ENCODE peak calls at places on chromosomes 12 and 14, in five cellular contexts. F, A, T, N and L are unnamed samples.

GRCh38 chr14:39988939-39989338 is 556.7 kb upstream of the FBXO33 start:
- DNase-seq in F (no peak), A (no peak), T (peak), N (no peak), L (no peak)

GRCh38 chr14:69827560-69827959 is 30.5 kb upstream of the SLC10A1 start:
- DNase-seq in F (no peak), A (no peak), T (no peak), N (no peak), L (no peak)

GRCh38 chr12:25377475-25378179 is 126.9 kb upstream of the KRAS start:
- DNase-seq in F (peak), A (no peak), T (no peak), N (no peak), L (peak)

GRCh38 chr12:118980407-118981014 is 830 bp upstream of the SRRM4 start:
- DNase-seq in F (no peak), A (no peak), T (no peak), N (no peak), L (no peak)

GRCh38 chr12:69511469-69511868 is 41.3 kb downstream of the FRS2 start:
- DNase-seq in F (peak), A (no peak), T (no peak), N (no peak), L (no peak)

GRCh38 chr12:19196959-19197630 is 67.6 kb downstream of the PLEKHA5 start:
- DNase-seq in F (peak), A (no peak), T (no peak), N (no peak), L (no peak)

GRCh38 chr12:115941362-115941761 is 336.1 kb downstream of the MED13L start:
- DNase-seq in F (peak), A (no peak), T (no peak), N (no peak), L (no peak)

GRCh38 chr12:42865282-42865681 is 275.7 kb upstream of the PRICKLE1 start:
- DNase-seq in F (no peak), A (no peak), T (no peak), N (no peak), L (no peak)

GRCh38 chr12:123063535-123063934 is 83.1 kb downstream of the ARL6IP4 start:
- DNase-seq in F (peak), A (peak), T (peak), N (peak), L (peak)

GRCh38 chr14:36493761-36494160 is 26.3 kb downstream of the NKX2-1 start:
- DNase-seq in F (no peak), A (no peak), T (no peak), N (no peak), L (no peak)

GRCh38 chr14:104341532-104342434 is 203.4 kb downstream of the KIF26A start:
- DNase-seq in F (no peak), A (peak), T (peak), N (peak), L (peak)

GRCh38 chr12:122467983-122468382 is 32.7 kb downstream of the ZCCHC8 start:
- DNase-seq in F (no peak), A (no peak), T (no peak), N (no peak), L (no peak)

GRCh38 chr12:90075685-90076084 is 367.0 kb upstream of the ATP2B1 start:
- DNase-seq in F (no peak), A (no peak), T (no peak), N (no peak), L (no peak)

GRCh38 chr12:11592484-11592883 is 57.0 kb upstream of the ETV6 start:
- DNase-seq in F (no peak), A (no peak), T (no peak), N (no peak), L (no peak)

GRCh38 chr14:73719361-73719760 is 5.2 kb upstream of the PNMA1 start:
- DNase-seq in F (no peak), A (no peak), T (no peak), N (no peak), L (no peak)

GRCh38 chr14:74438351-74438915 is 12.4 kb upstream of the SYNDIG1L start:
- DNase-seq in F (no peak), A (no peak), T (no peak), N (no peak), L (no peak)

GRCh38 chr12:63918788-63919300 is 74.3 kb downstream of the SRGAP1 start:
- DNase-seq in F (peak), A (no peak), T (peak), N (no peak), L (peak)

GRCh38 chr12:47017041-47017713 is 62.2 kb upstream of the PCED1B start:
- DNase-seq in F (no peak), A (no peak), T (no peak), N (no peak), L (no peak)

GRCh38 chr12:69623970-69624369 is 13.3 kb upstream of the LRRC10 start:
- DNase-seq in F (peak), A (peak), T (no peak), N (no peak), L (no peak)

GRCh38 chr14:59086241-59086899 is 102.1 kb upstream of the DAAM1 start:
- DNase-seq in F (peak), A (no peak), T (no peak), N (no peak), L (no peak)

GRCh38 chr12:109087250-109087649 is 6.0 kb downstream of the ALKBH2 start:
- DNase-seq in F (no peak), A (no peak), T (peak), N (no peak), L (no peak)

GRCh38 chr12:27577688-27578087 is 53.7 kb downstream of the PPFIBP1 start:
- DNase-seq in F (no peak), A (no peak), T (no peak), N (no peak), L (no peak)

GRCh38 chr12:53994268-53994690 is 5.7 kb upstream of the HOXC9 start:
- DNase-seq in F (no peak), A (peak), T (peak), N (no peak), L (no peak)

GRCh38 chr14:102020058-102020971 is 55.9 kb downstream of the DYNC1H1 start:
- DNase-seq in F (peak), A (no peak), T (no peak), N (no peak), L (no peak)

GRCh38 chr12:120628919-120629318 is 11.5 kb upstream of the CABP1 start:
- DNase-seq in F (no peak), A (no peak), T (peak), N (no peak), L (peak)

GRCh38 chr12:15214851-15215601 is 6.2 kb downstream of the RERG start:
- DNase-seq in F (no peak), A (no peak), T (no peak), N (no peak), L (no peak)

GRCh38 chr12:15208871-15209656 is 12.2 kb downstream of the RERG start:
- DNase-seq in F (no peak), A (no peak), T (no peak), N (no peak), L (no peak)

GRCh38 chr12:15216036-15216889 is 5.0 kb downstream of the RERG start:
- DNase-seq in F (no peak), A (no peak), T (no peak), N (no peak), L (no peak)

GRCh38 chr12:15209782-15210181 is 11.4 kb downstream of the RERG start:
- DNase-seq in F (peak), A (no peak), T (no peak), N (no peak), L (no peak)

DNA sequence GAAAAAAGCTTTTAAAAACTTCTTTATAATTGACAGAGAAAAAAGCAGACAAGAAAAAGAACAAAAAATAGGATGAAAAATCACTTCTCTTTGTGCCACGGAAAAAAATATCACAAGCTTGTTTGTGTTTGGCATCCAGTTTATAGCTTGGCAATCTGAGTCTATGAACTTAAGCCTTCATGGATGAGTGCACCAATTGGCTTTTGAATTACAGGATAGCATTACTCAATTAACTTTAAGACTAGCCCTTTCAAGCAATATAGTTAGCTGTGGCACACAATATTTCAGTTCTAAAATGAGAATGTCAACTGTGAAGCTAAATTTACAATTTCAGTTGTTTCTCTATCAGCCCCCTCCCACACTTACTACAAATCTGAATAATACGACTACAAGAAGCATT is 8.3 kb downstream of the RERG start:
- DNase-seq in F (no peak), A (no peak), T (no peak), N (no peak), L (no peak)
- TF ChIP-seq MAFK in F (no peak), A (no peak), T (no peak), N (no peak), L (no peak)

GRCh38 chr12:6770600-6770999 is 1.7 kb upstream of the LAG3 start:
- DNase-seq in F (no peak), A (no peak), T (no peak), N (no peak), L (no peak)
- TF ChIP-seq POLR2A in F (no peak), A (no peak), T (no peak), N (no peak), L (no peak)

GRCh38 chr14:76591270-76591669 is 170.0 kb upstream of the VASH1 start:
- DNase-seq in F (no peak), A (no peak), T (no peak), N (no peak), L (no peak)
- TF ChIP-seq MAFK in F (no peak), A (no peak), T (no peak), N (no peak), L (no peak)

DNA sequence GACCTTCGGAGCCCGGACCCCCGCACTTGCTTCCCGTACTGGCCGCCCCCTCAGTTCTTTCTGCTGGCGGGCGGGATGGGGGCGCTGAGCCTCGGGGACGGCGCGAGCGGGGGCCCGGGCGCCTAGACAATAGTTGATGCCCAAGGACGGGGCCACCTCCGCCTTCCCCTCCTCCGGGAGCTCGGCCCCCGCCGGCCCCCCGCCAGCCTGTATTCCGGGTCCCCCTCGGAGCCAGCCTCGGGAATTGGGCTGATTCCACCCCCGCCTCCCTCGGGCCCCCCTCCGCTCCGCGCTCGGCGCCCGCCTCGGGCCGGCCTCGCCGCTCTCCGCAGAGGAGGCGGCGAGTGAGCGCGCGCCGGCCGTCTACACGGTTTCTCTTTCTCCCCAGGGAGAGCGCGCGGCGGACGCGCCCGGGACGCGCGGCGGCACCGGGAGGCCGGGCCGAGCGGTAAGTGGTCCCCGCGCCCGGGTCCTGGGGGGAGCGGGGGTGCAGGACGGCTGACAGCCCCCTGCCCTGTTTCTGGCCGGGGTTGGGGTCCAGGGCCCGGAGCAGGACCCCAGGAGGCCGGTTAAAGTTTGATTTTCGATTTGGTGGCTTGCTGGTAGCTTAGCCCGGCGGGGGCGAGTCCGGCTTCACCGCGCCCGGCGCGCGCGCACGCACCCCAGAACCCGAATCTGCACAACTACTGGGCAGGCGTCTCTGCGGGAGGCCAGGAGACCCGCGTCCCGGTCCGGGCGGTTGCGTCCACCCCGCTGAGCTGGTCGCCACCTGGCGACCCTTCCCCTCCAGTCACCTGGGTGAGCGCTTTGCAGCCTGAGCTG is 413.7 kb downstream of the PCNX1 start:
- DNase-seq in F (peak), A (peak), T (no peak), N (no peak), L (peak)
- TF ChIP-seq POLR2A in F (peak), A (no peak), T (no peak), N (peak), L (no peak)

DNA sequence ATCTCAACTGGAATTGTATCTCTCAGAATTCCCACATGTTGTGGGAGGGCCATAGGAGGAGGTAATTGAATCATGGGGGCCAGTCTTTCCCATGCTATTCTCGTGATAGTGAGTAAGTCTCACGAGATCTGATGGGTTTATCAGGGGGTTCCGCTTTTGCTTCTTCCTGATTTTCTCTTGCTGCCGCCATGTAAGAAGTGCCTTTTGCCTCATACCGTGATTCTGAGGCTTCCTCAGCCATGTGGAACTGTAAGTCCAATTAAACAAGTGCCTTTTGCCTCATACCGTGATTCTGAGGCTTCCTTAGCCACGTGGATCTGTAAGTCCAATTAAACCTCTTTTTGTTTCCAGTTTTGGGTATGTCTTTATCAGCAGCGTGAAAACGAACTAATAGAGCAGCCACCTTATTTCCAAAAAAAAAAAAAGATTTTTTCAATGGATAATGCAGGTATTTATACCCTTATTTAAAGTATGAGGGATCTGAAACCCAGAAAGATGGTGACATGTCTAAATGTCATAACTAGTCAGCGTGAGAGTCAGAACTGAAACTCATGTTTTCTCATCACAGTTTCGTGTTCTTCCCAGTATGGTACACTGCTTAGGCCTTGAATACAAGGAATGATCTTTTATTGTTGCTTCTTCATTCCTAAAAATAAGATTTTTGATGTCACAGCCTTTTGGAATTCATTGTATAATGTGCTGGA is 89.6 kb downstream of the ERC1 start:
- DNase-seq in F (no peak), A (no peak), T (no peak), N (no peak), L (no peak)
- TF ChIP-seq MAFK in F (no peak), A (no peak), T (no peak), N (no peak), L (no peak)

GRCh38 chr12:111706145-111706544 is 20.3 kb downstream of the ACAD10 start:
- DNase-seq in F (no peak), A (no peak), T (no peak), N (no peak), L (no peak)
- TF ChIP-seq POLR2A in F (no peak), A (no peak), T (no peak), N (no peak), L (no peak)

GRCh38 chr14:95018845-95019244 is 138.5 kb downstream of the DICER1 start:
- DNase-seq in F (no peak), A (no peak), T (no peak), N (no peak), L (no peak)
- TF ChIP-seq MAFK in F (no peak), A (no peak), T (no peak), N (no peak), L (no peak)

DNA sequence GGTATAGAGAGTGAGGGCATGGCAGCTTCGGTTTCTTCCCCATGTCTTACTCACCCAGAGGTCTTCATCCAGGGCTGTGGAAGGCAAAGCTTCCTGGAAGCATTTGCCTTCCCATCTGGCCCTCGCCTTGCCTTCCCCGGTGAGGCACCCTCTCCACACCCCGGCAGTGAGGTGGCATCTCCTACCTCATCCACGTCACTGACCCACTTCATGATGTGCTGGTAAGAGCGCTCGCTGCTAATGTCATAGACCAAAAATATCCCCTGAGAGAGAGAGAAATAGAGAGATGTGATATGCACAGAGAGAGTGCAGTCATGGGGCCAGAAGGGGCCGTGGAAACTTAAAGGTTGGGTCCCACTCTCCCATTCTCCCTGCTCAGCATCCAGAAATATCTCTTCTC is 8.3 kb upstream of the GPX2 start:
- DNase-seq in F (no peak), A (no peak), T (no peak), N (no peak), L (no peak)
- TF ChIP-seq POLR2A in F (no peak), A (no peak), T (no peak), N (no peak), L (no peak)

GRCh38 chr12:3170423-3171194 is 93.4 kb downstream of the TSPAN9 start:
- DNase-seq in F (peak), A (no peak), T (no peak), N (no peak), L (peak)
- TF ChIP-seq MAFK in F (peak), A (no peak), T (no peak), N (no peak), L (no peak)

GRCh38 chr14:22772725-22773124 is 6.2 kb downstream of the OXA1L start:
- DNase-seq in F (no peak), A (no peak), T (no peak), N (no peak), L (no peak)
- TF ChIP-seq POLR2A in F (no peak), A (no peak), T (no peak), N (no peak), L (no peak)